ENCODE peak calls at places on chromosome 17, in seven cellular contexts. One of them, this sample, is unnamed.

GRCh38 chr17:70479779-70480178 is 310.4 kb downstream of the KCNJ2 start:
- DNase-seq in CD8-positive, alpha-beta memory T cell: no peak
- DNase-seq in KBM-7: no peak
- DNase-seq in activated CD8-positive, alpha-beta memory T cell treated with anti-CD3 and anti-CD28 coated beads for 4 hours: no peak
- DNase-seq in HTR-8/SVneo: no peak
- DNase-seq in midbrain: no peak
- DNase-seq in AML-193: no peak
- DNase-seq in this sample: no peak

GRCh38 chr17:49359990-49360795 is 1.9 kb downstream of the ZNF652 start:
- DNase-seq in CD8-positive, alpha-beta memory T cell: peak
- DNase-seq in KBM-7: no peak
- DNase-seq in activated CD8-positive, alpha-beta memory T cell treated with anti-CD3 and anti-CD28 coated beads for 4 hours: no peak
- DNase-seq in HTR-8/SVneo: no peak
- DNase-seq in midbrain: no peak
- DNase-seq in AML-193: peak
- DNase-seq in this sample: peak

GRCh38 chr17:27475070-27475673 is 18.9 kb downstream of the KSR1 start:
- DNase-seq in CD8-positive, alpha-beta memory T cell: no peak
- DNase-seq in KBM-7: no peak
- DNase-seq in activated CD8-positive, alpha-beta memory T cell treated with anti-CD3 and anti-CD28 coated beads for 4 hours: no peak
- DNase-seq in HTR-8/SVneo: no peak
- DNase-seq in midbrain: no peak
- DNase-seq in AML-193: no peak
- DNase-seq in this sample: no peak

GRCh38 chr17:65366102-65366844 is 195.2 kb downstream of the AXIN2 start:
- DNase-seq in CD8-positive, alpha-beta memory T cell: no peak
- DNase-seq in KBM-7: no peak
- DNase-seq in activated CD8-positive, alpha-beta memory T cell treated with anti-CD3 and anti-CD28 coated beads for 4 hours: peak
- DNase-seq in HTR-8/SVneo: no peak
- DNase-seq in midbrain: no peak
- DNase-seq in AML-193: no peak
- DNase-seq in this sample: no peak

GRCh38 chr17:64063766-64064224 is 43.4 kb upstream of the ICAM2 start:
- DNase-seq in CD8-positive, alpha-beta memory T cell: peak
- DNase-seq in KBM-7: peak
- DNase-seq in activated CD8-positive, alpha-beta memory T cell treated with anti-CD3 and anti-CD28 coated beads for 4 hours: no peak
- DNase-seq in HTR-8/SVneo: peak
- DNase-seq in midbrain: no peak
- DNase-seq in AML-193: peak
- DNase-seq in this sample: peak

GRCh38 chr17:58176200-58176599 is 9.4 kb downstream of the OR4D2 start:
- DNase-seq in CD8-positive, alpha-beta memory T cell: no peak
- DNase-seq in KBM-7: no peak
- DNase-seq in activated CD8-positive, alpha-beta memory T cell treated with anti-CD3 and anti-CD28 coated beads for 4 hours: no peak
- DNase-seq in HTR-8/SVneo: no peak
- DNase-seq in midbrain: no peak
- DNase-seq in AML-193: peak
- DNase-seq in this sample: peak

GRCh38 chr17:57902800-57903759 is 52.1 kb downstream of the CUEDC1 start:
- DNase-seq in CD8-positive, alpha-beta memory T cell: no peak
- DNase-seq in KBM-7: peak
- DNase-seq in activated CD8-positive, alpha-beta memory T cell treated with anti-CD3 and anti-CD28 coated beads for 4 hours: no peak
- DNase-seq in HTR-8/SVneo: peak
- DNase-seq in midbrain: peak
- DNase-seq in AML-193: peak
- DNase-seq in this sample: peak

GRCh38 chr17:12973496-12974318 is 44.1 kb downstream of the ELAC2 start:
- DNase-seq in CD8-positive, alpha-beta memory T cell: no peak
- DNase-seq in KBM-7: no peak
- DNase-seq in activated CD8-positive, alpha-beta memory T cell treated with anti-CD3 and anti-CD28 coated beads for 4 hours: no peak
- DNase-seq in HTR-8/SVneo: no peak
- DNase-seq in midbrain: no peak
- DNase-seq in AML-193: no peak
- DNase-seq in this sample: no peak

GRCh38 chr17:56867948-56868376 is 34.0 kb downstream of the DGKE start:
- DNase-seq in CD8-positive, alpha-beta memory T cell: no peak
- DNase-seq in KBM-7: no peak
- DNase-seq in activated CD8-positive, alpha-beta memory T cell treated with anti-CD3 and anti-CD28 coated beads for 4 hours: no peak
- DNase-seq in HTR-8/SVneo: peak
- DNase-seq in midbrain: no peak
- DNase-seq in AML-193: no peak
- DNase-seq in this sample: peak

GRCh38 chr17:67655478-67656148 is 62.1 kb upstream of the NOL11 start:
- DNase-seq in CD8-positive, alpha-beta memory T cell: no peak
- DNase-seq in KBM-7: no peak
- DNase-seq in activated CD8-positive, alpha-beta memory T cell treated with anti-CD3 and anti-CD28 coated beads for 4 hours: no peak
- DNase-seq in HTR-8/SVneo: no peak
- DNase-seq in midbrain: no peak
- DNase-seq in AML-193: no peak
- DNase-seq in this sample: no peak

GRCh38 chr17:3557768-3558583 is at the start of gene TRPV3:
- DNase-seq in CD8-positive, alpha-beta memory T cell: peak
- DNase-seq in KBM-7: no peak
- DNase-seq in activated CD8-positive, alpha-beta memory T cell treated with anti-CD3 and anti-CD28 coated beads for 4 hours: peak
- DNase-seq in HTR-8/SVneo: no peak
- DNase-seq in midbrain: no peak
- DNase-seq in AML-193: no peak
- DNase-seq in this sample: no peak

GRCh38 chr17:37519241-37519985 is 29.7 kb downstream of the DUSP14 start:
- DNase-seq in CD8-positive, alpha-beta memory T cell: no peak
- DNase-seq in KBM-7: no peak
- DNase-seq in activated CD8-positive, alpha-beta memory T cell treated with anti-CD3 and anti-CD28 coated beads for 4 hours: no peak
- DNase-seq in HTR-8/SVneo: no peak
- DNase-seq in midbrain: no peak
- DNase-seq in AML-193: no peak
- DNase-seq in this sample: peak

GRCh38 chr17:289409-289808 is 63.2 kb downstream of the RPH3AL start:
- DNase-seq in CD8-positive, alpha-beta memory T cell: no peak
- DNase-seq in KBM-7: no peak
- DNase-seq in activated CD8-positive, alpha-beta memory T cell treated with anti-CD3 and anti-CD28 coated beads for 4 hours: no peak
- DNase-seq in HTR-8/SVneo: no peak
- DNase-seq in midbrain: no peak
- DNase-seq in AML-193: no peak
- DNase-seq in this sample: no peak

GRCh38 chr17:34305606-34306005 is 13.6 kb upstream of the CCL8 start:
- DNase-seq in CD8-positive, alpha-beta memory T cell: no peak
- DNase-seq in KBM-7: no peak
- DNase-seq in activated CD8-positive, alpha-beta memory T cell treated with anti-CD3 and anti-CD28 coated beads for 4 hours: no peak
- DNase-seq in HTR-8/SVneo: no peak
- DNase-seq in midbrain: no peak
- DNase-seq in AML-193: no peak
- DNase-seq in this sample: peak

GRCh38 chr17:59893617-59894100 is 738 bp downstream of the RPS6KB1 start:
- DNase-seq in CD8-positive, alpha-beta memory T cell: no peak
- DNase-seq in KBM-7: peak
- DNase-seq in activated CD8-positive, alpha-beta memory T cell treated with anti-CD3 and anti-CD28 coated beads for 4 hours: peak
- DNase-seq in HTR-8/SVneo: peak
- DNase-seq in midbrain: no peak
- DNase-seq in AML-193: peak
- DNase-seq in this sample: peak

GRCh38 chr17:31413871-31414589 is 22.6 kb downstream of the RAB11FIP4 start:
- DNase-seq in CD8-positive, alpha-beta memory T cell: no peak
- DNase-seq in KBM-7: no peak
- DNase-seq in activated CD8-positive, alpha-beta memory T cell treated with anti-CD3 and anti-CD28 coated beads for 4 hours: no peak
- DNase-seq in HTR-8/SVneo: no peak
- DNase-seq in midbrain: peak
- DNase-seq in AML-193: no peak
- DNase-seq in this sample: peak

GRCh38 chr17:76207268-76207667 is 33.0 kb downstream of the RNF157 start:
- DNase-seq in CD8-positive, alpha-beta memory T cell: no peak
- DNase-seq in KBM-7: no peak
- DNase-seq in activated CD8-positive, alpha-beta memory T cell treated with anti-CD3 and anti-CD28 coated beads for 4 hours: no peak
- DNase-seq in HTR-8/SVneo: no peak
- DNase-seq in midbrain: no peak
- DNase-seq in AML-193: no peak
- DNase-seq in this sample: no peak

GRCh38 chr17:72826602-72827001 is 265.9 kb downstream of the SLC39A11 start:
- DNase-seq in CD8-positive, alpha-beta memory T cell: no peak
- DNase-seq in KBM-7: no peak
- DNase-seq in activated CD8-positive, alpha-beta memory T cell treated with anti-CD3 and anti-CD28 coated beads for 4 hours: no peak
- DNase-seq in HTR-8/SVneo: peak
- DNase-seq in midbrain: no peak
- DNase-seq in AML-193: no peak
- DNase-seq in this sample: peak

GRCh38 chr17:78412403-78412802 is 34.0 kb downstream of the PGS1 start:
- DNase-seq in CD8-positive, alpha-beta memory T cell: no peak
- DNase-seq in KBM-7: peak
- DNase-seq in activated CD8-positive, alpha-beta memory T cell treated with anti-CD3 and anti-CD28 coated beads for 4 hours: no peak
- DNase-seq in HTR-8/SVneo: no peak
- DNase-seq in midbrain: no peak
- DNase-seq in AML-193: no peak
- DNase-seq in this sample: peak

GRCh38 chr17:57684711-57685498 is 60.2 kb downstream of the CCDC182 start:
- DNase-seq in CD8-positive, alpha-beta memory T cell: no peak
- DNase-seq in KBM-7: no peak
- DNase-seq in activated CD8-positive, alpha-beta memory T cell treated with anti-CD3 and anti-CD28 coated beads for 4 hours: no peak
- DNase-seq in HTR-8/SVneo: no peak
- DNase-seq in midbrain: no peak
- DNase-seq in AML-193: no peak
- DNase-seq in this sample: no peak

GRCh38 chr17:61279476-61280145 is 120.0 kb upstream of the TBX2 start:
- DNase-seq in CD8-positive, alpha-beta memory T cell: no peak
- DNase-seq in KBM-7: no peak
- DNase-seq in activated CD8-positive, alpha-beta memory T cell treated with anti-CD3 and anti-CD28 coated beads for 4 hours: no peak
- DNase-seq in HTR-8/SVneo: no peak
- DNase-seq in midbrain: no peak
- DNase-seq in AML-193: no peak
- DNase-seq in this sample: peak

GRCh38 chr17:40399185-40399584 is 18.5 kb downstream of the TOP2A start:
- DNase-seq in CD8-positive, alpha-beta memory T cell: peak
- DNase-seq in KBM-7: peak
- DNase-seq in activated CD8-positive, alpha-beta memory T cell treated with anti-CD3 and anti-CD28 coated beads for 4 hours: no peak
- DNase-seq in HTR-8/SVneo: peak
- DNase-seq in midbrain: peak
- DNase-seq in AML-193: peak
- DNase-seq in this sample: peak

GRCh38 chr17:57585341-57586098 is 159.6 kb downstream of the CCDC182 start:
- DNase-seq in CD8-positive, alpha-beta memory T cell: no peak
- DNase-seq in KBM-7: no peak
- DNase-seq in activated CD8-positive, alpha-beta memory T cell treated with anti-CD3 and anti-CD28 coated beads for 4 hours: no peak
- DNase-seq in HTR-8/SVneo: no peak
- DNase-seq in midbrain: no peak
- DNase-seq in AML-193: no peak
- DNase-seq in this sample: no peak

GRCh38 chr17:17051380-17051779 is 9.1 kb downstream of the MPRIP start:
- DNase-seq in CD8-positive, alpha-beta memory T cell: no peak
- DNase-seq in KBM-7: no peak
- DNase-seq in activated CD8-positive, alpha-beta memory T cell treated with anti-CD3 and anti-CD28 coated beads for 4 hours: no peak
- DNase-seq in HTR-8/SVneo: no peak
- DNase-seq in midbrain: no peak
- DNase-seq in AML-193: no peak
- DNase-seq in this sample: no peak

GRCh38 chr17:41523787-41524186 is 4.3 kb downstream of the KRT19 start:
- DNase-seq in CD8-positive, alpha-beta memory T cell: no peak
- DNase-seq in KBM-7: no peak
- DNase-seq in activated CD8-positive, alpha-beta memory T cell treated with anti-CD3 and anti-CD28 coated beads for 4 hours: no peak
- DNase-seq in HTR-8/SVneo: no peak
- DNase-seq in midbrain: no peak
- DNase-seq in AML-193: no peak
- DNase-seq in this sample: no peak

GRCh38 chr17:17710728-17711541 is 29.7 kb downstream of the RAI1 start:
- DNase-seq in CD8-positive, alpha-beta memory T cell: no peak
- DNase-seq in KBM-7: no peak
- DNase-seq in activated CD8-positive, alpha-beta memory T cell treated with anti-CD3 and anti-CD28 coated beads for 4 hours: no peak
- DNase-seq in HTR-8/SVneo: peak
- DNase-seq in midbrain: no peak
- DNase-seq in AML-193: no peak
- DNase-seq in this sample: peak

GRCh38 chr17:79246226-79246794 is 171.7 kb downstream of the ENGASE start:
- DNase-seq in CD8-positive, alpha-beta memory T cell: no peak
- DNase-seq in KBM-7: no peak
- DNase-seq in activated CD8-positive, alpha-beta memory T cell treated with anti-CD3 and anti-CD28 coated beads for 4 hours: no peak
- DNase-seq in HTR-8/SVneo: no peak
- DNase-seq in midbrain: no peak
- DNase-seq in AML-193: no peak
- DNase-seq in this sample: no peak

GRCh38 chr17:33052856-33053255 is 61.2 kb downstream of the SPACA3 start:
- DNase-seq in CD8-positive, alpha-beta memory T cell: no peak
- DNase-seq in KBM-7: no peak
- DNase-seq in activated CD8-positive, alpha-beta memory T cell treated with anti-CD3 and anti-CD28 coated beads for 4 hours: no peak
- DNase-seq in HTR-8/SVneo: no peak
- DNase-seq in midbrain: no peak
- DNase-seq in AML-193: no peak
- DNase-seq in this sample: no peak

GRCh38 chr17:83180264-83180995 is 101.0 kb downstream of the METRNL start:
- DNase-seq in CD8-positive, alpha-beta memory T cell: no peak
- DNase-seq in KBM-7: no peak
- DNase-seq in activated CD8-positive, alpha-beta memory T cell treated with anti-CD3 and anti-CD28 coated beads for 4 hours: no peak
- DNase-seq in HTR-8/SVneo: no peak
- DNase-seq in midbrain: no peak
- DNase-seq in AML-193: no peak
- DNase-seq in this sample: no peak

GRCh38 chr17:59627269-59627668 is 7.6 kb downstream of the CLTC start:
- DNase-seq in CD8-positive, alpha-beta memory T cell: no peak
- DNase-seq in KBM-7: no peak
- DNase-seq in activated CD8-positive, alpha-beta memory T cell treated with anti-CD3 and anti-CD28 coated beads for 4 hours: no peak
- DNase-seq in HTR-8/SVneo: no peak
- DNase-seq in midbrain: no peak
- DNase-seq in AML-193: no peak
- DNase-seq in this sample: no peak